ENCODE peak calls at places on chromosomes 4 and X, in five cellular contexts. Z, U, J, L and B are unnamed samples.

GRCh38 chr4:72876946-72877345 is 192.6 kb downstream of the COX18 start:
- DNase-seq in Z (no peak), L (no peak), J (no peak), U (no peak), B (no peak)

GRCh38 chr4:102717448-102718092 is 43.2 kb downstream of the MANBA start:
- DNase-seq in Z (no peak), U (peak; percentile 73), J (no peak), L (no peak), B (no peak)

GRCh38 chr4:168183717-168184571 is 91.6 kb downstream of the ANXA10 start:
- DNase-seq in U (peak; percentile 14), J (no peak), L (peak; percentile 12), Z (no peak), B (peak; percentile 43)

GRCh38 chr4:1204286-1204827 is 32.0 kb upstream of the SPON2 start:
- DNase-seq in Z (no peak), L (no peak), J (no peak), U (no peak), B (no peak)

GRCh38 chr4:66091801-66092200 is 421.5 kb upstream of the EPHA5 start:
- DNase-seq in L (no peak), Z (no peak), J (no peak), U (no peak), B (no peak)

GRCh38 chrX:16348286-16348685 is 181.0 kb downstream of the MAGEB17 start:
- DNase-seq in L (no peak), Z (no peak), J (no peak), U (no peak), B (no peak)

GRCh38 chr4:11626046-11626445 is 197.4 kb upstream of the HS3ST1 start:
- DNase-seq in J (no peak), Z (no peak), L (no peak), U (no peak), B (peak; percentile 81)

GRCh38 chr4:40749717-40750460 is at the start of gene NSUN7:
- DNase-seq in U (no peak), L (no peak), Z (peak; percentile 73), J (no peak), B (no peak)

GRCh38 chr4:139416073-139416673 is 37.7 kb upstream of the RAB33B start:
- DNase-seq in Z (no peak), U (peak; percentile 28), J (peak; percentile 33), L (no peak), B (peak; percentile 34)

GRCh38 chr4:108359936-108360681 is 191.4 kb upstream of the LEF1 start:
- DNase-seq in U (no peak), Z (no peak), L (no peak), J (peak; percentile 33), B (no peak)

GRCh38 chr4:169270156-169270809 is 473 bp downstream of the SH3RF1 start:
- DNase-seq in U (no peak), L (no peak), Z (no peak), J (peak; percentile 28), B (no peak)

GRCh38 chr4:84498203-84499026 is 677 bp downstream of the NKX6-1 start:
- DNase-seq in Z (no peak), J (no peak), U (no peak), L (no peak), B (peak; percentile 8)

GRCh38 chr4:53193111-53193510 is 172.8 kb downstream of the SCFD2 start:
- DNase-seq in J (no peak), L (no peak), U (no peak), Z (no peak), B (no peak)

GRCh38 chrX:40164751-40165150 is 67.0 kb upstream of the BCOR start:
- DNase-seq in J (no peak), L (no peak), U (no peak), Z (no peak), B (no peak)

DNA sequence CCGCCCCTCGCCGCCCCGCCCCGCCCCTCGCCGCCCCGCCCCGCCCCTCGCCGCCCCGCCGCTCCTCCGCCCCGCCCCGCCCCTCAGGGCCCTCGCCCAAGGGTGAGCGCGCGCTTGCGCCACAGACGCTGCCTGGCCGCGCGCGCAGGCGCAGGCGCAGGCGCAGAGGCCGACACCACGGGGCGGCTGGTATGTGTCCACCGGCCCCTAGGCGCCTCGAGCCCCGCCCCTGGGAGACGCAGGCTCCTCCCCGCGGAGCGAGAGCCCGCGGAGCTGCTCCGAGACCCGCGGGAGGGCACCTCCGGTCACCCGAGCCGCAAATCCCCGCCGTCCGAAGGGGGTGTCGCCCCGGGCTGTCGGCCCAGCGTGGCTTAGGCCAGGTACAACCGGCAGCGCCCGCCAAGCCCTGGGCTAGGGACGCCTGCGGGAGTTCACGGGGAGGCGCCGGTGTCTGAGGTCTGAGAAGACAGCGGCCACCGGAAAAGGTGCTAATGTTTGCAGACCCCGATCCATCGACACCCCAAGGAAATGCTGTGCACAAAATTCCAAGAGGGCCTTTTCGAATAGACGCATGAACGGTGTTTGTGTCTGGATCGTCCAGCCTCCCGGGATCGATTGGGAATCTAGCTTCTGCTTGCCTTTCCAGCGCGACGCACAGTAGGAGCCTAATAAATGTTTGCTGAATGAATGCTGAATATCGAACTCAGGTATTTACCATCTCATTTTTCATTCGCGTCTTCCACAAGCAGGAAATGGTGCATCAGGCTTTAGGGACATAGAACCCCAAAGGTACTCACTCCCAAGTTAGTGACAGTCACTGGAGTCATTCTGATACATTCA is 473 bp upstream of the CCNQ start:
- DNase-seq in U (peak; percentile 70), J (peak; percentile 95), L (peak; percentile 33), Z (no peak), B (peak; percentile 65)
- H3K9ac ChIP-seq in U (peak overlapping the region; percentile 52), J (peak overlapping the region; percentile 74), L (peak overlapping the region; percentile 70), Z (no peak overlapping the region), B (peak overlapping the region; percentile 69)

DNA sequence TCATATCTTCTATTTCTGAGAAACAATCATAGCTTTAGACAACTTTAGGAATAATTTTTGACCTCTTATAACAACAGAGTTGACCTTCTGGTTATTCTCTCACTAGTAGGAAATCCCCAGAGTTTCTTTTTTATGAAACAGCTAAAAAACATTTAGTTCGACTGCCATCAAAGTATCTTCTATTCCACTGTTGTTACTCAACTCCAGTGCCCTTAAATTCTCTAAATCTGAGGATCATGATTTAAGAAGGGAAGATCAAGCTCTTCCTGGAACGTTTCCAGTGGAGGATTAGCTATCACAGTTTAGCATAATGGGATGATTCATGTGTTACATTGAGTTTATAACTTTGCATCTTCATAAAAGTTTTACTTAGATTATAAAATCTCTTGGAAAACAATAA is 134.9 kb upstream of the VEGFC start:
- DNase-seq in L (no peak), Z (no peak), J (no peak), U (no peak), B (no peak)
- TF ChIP-seq SRF in L (no peak), Z (no peak), J (no peak), U (no peak), B (no peak)

DNA sequence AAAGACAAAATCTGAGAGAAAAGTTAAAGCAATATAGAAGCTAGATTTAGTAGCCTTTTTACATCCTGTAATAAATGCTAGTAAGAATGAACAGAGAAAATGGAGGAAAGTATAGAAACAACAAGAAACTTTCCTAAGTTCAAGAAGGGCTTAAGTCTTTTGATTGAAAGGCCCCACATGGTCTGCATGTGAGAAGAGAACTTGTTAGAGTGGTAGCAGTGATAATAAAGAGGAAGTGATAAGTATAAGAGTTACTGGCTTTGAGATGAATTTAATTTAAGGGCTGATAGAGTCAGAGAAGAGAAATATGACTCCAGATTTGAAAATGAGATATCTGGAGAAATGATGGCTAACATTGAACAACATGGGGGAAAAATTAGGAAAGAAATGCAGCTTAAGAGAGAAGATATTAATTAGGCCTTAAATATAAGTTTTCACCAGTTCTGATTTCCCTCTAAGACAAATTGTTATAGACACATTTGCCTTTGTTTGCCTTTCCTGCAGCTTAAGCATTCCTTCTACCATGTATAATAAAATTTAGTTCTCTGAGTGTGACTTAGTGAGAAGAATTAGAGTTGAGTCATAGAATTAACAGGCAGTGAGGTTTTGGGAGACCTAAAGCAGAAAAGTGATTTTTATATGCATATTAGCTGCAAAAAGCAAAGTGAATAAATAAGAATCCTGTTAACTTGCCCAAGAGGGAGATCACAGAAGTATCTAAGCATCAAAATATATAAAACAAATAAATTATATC is 18.4 kb downstream of the ZFX start:
- DNase-seq in J (no peak), U (no peak), Z (no peak), L (no peak), B (no peak)
- H3K9ac ChIP-seq in J (no peak overlapping the region), U (no peak overlapping the region), Z (no peak overlapping the region), L (no peak overlapping the region), B (no peak overlapping the region)

GRCh38 chr4:60655356-60655755 is 544.8 kb upstream of the ADGRL3 start:
- DNase-seq in U (no peak), Z (no peak), L (no peak), J (no peak), B (no peak)
- TF ChIP-seq SRF in U (no peak), Z (no peak), L (no peak), J (no peak), B (no peak)

DNA sequence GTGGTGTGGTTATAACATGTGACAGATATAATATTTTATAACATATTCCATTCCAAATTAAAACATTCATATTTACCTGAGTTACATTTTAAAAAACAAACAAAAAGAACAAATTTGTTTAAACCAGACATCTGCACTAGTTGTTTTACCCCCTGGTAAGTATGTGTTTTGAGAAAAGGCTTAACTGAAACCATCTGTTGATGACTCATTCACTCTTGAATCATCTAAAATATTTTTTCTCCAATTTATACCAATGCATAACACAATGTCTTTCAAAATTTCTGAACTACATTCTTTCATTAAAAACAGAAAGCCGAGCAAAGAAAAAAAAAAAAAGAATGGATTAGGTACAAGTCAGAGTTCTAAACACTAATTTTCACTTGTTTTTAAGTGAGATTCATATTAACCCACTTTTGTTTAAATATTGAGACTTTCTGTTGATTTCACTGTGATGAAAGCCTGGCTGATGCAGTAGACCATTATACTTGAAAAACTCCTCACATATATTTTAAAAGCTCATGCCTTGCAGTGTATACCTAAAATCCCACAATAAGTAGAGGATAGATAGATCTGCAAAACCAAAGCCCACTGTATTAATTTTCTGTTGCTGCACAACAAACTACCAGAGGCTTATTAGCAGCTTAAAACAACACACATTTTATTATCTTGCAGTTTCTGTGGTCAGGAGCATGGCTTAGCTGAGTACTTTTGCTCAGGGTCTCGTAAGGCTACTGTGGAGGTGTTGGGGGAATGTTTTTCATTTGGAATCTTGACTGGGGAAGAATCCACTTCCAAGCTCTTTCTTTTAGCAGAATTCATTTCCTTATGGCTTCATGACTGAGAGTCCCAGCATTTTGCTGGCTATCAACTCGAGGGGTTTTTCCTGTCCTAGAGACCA is 221.5 kb downstream of the PCDH18 start:
- DNase-seq in U (no peak), L (no peak), J (no peak), Z (no peak), B (no peak)
- H3K9ac ChIP-seq in U (no peak overlapping the region), L (no peak overlapping the region), J (no peak overlapping the region), Z (no peak overlapping the region), B (no peak overlapping the region)

GRCh38 chr4:172489896-172490295 is 676.7 kb downstream of the GALNTL6 start:
- DNase-seq in J (no peak), U (no peak), Z (no peak), L (no peak), B (no peak)
- TF ChIP-seq SRF in J (no peak), U (no peak), Z (no peak), L (no peak), B (no peak)

DNA sequence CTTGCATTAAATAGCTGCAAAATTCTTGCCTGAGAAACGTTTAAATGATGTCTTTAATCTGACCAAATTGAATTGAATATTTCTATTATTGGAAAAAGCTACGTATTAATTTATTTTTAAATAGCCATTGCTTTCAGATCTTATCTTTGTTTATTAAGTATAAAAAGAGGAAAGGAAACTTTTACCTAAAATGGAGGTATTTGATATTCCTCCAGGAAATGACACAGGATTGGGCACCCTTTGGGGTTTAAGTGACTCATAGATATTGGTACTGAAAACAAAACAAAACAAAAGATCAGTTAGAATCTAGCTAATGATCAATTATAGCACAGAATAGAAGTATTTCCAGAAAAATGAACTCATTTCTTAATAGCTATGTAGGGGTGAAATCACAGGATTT is 34.1 kb downstream of the PLS3 start:
- DNase-seq in Z (no peak), L (no peak), U (no peak), J (no peak), B (no peak)
- H3K9ac ChIP-seq in Z (no peak overlapping the region), L (no peak overlapping the region), U (no peak overlapping the region), J (no peak overlapping the region), B (no peak overlapping the region)

GRCh38 chr4:89704651-89705395 is 132.1 kb downstream of the SNCA start:
- DNase-seq in U (no peak), Z (no peak), J (no peak), L (no peak), B (no peak)
- TF ChIP-seq SRF in U (no peak), Z (no peak), J (no peak), L (no peak), B (no peak)